ENCODE peak calls at places on chromosomes 12 and 14, in six cellular contexts. S, H, Z, G, P and E are unnamed samples.

GRCh38 chr14:22980672-22981089 is 1.7 kb downstream of the AJUBA start:
- DNase-seq in P (no peak), G (no peak), Z (peak; percentile 60), S (peak; percentile 61), H (peak; percentile 86), E (no peak)

GRCh38 chr14:105866841-105867321 is 340.5 kb downstream of the TMEM121 start:
- DNase-seq in S (no peak), H (no peak), Z (no peak), G (no peak), P (no peak), E (peak; percentile 35)

GRCh38 chr14:69345402-69345801 is 52.7 kb downstream of the ERH start:
- DNase-seq in Z (no peak), G (no peak), S (no peak), H (no peak), P (no peak), E (no peak)

GRCh38 chr12:117155278-117156060 is 34.8 kb downstream of the FBXO21 start:
- DNase-seq in G (peak; percentile 65), H (peak; percentile 97), P (peak; percentile 36), Z (peak; percentile 77), S (peak; percentile 24), E (peak; percentile 77)

GRCh38 chr12:46609281-46609623 is 216.5 kb downstream of the SLC38A4 start:
- DNase-seq in H (no peak), S (no peak), Z (no peak), P (no peak), G (peak; percentile 12), E (no peak)

GRCh38 chr12:52672321-52672933 is 7.8 kb downstream of the KRT1 start:
- DNase-seq in P (no peak), G (no peak), H (no peak), Z (no peak), S (peak; percentile 8), E (no peak)

GRCh38 chr12:93819048-93819491 is 141.9 kb downstream of the CRADD start:
- DNase-seq in H (no peak), P (peak; percentile 93), G (no peak), S (no peak), Z (peak; percentile 44), E (no peak)

GRCh38 chr14:94680498-94681288 is 68.5 kb downstream of the SERPINA3 start:
- DNase-seq in G (no peak), S (no peak), H (no peak), Z (no peak), P (no peak), E (peak; percentile 85)

GRCh38 chr14:20652996-20653975 is 11.8 kb upstream of the OR6S1 start:
- DNase-seq in S (peak; percentile 58), P (peak; percentile 92), Z (no peak), H (peak; percentile 53), G (peak; percentile 19), E (no peak)

GRCh38 chr14:36949371-36949770 is 223.0 kb downstream of the SLC25A21 start:
- DNase-seq in H (no peak), S (no peak), G (no peak), P (no peak), Z (no peak), E (no peak)

GRCh38 chr14:68016243-68016914 is 196.8 kb downstream of the RAD51B start:
- DNase-seq in G (no peak), P (peak; percentile 35), H (no peak), S (peak; percentile 14), Z (no peak), E (no peak)

GRCh38 chr14:89672636-89673279 is 255.7 kb upstream of the FOXN3 start:
- DNase-seq in G (no peak), P (no peak), Z (no peak), H (no peak), S (no peak), E (no peak)

GRCh38 chr14:91884664-91885063 is 17.3 kb upstream of the TC2N start:
- DNase-seq in S (no peak), Z (no peak), G (no peak), H (no peak), P (no peak), E (no peak)

GRCh38 chr12:84329933-84330332 is 582.7 kb downstream of the SLC6A15 start:
- DNase-seq in S (no peak), G (no peak), Z (no peak), H (no peak), P (no peak), E (no peak)